ENCODE peak calls at places on chromosomes 7 and 10, in nine cellular contexts. V is H54; H is caudate nucleus; Z is stomach; C is chondrocyte; Q is body of pancreas; D is stimulated activated CD8-positive, alpha-beta memory T cell treated with anti-CD3 and anti-CD28 coated beads, Interleukin-15, amount 100 ng/mL, for 24 hours; A is RCC 7860; I is left colon. U is an unnamed sample.
A peak's percentile ranks its signal among the peaks of the same experiment; 100 is the strongest.

GRCh38 chr7:158585721-158586498 is 1.7 kb downstream of the PTPRN2 start:
- DNase-seq in V (no peak), H (no peak), Z (peak; percentile 84), C (peak; percentile 57), Q (peak; percentile 75), D (no peak), A (no peak), I (peak; percentile 60), U (no peak)

GRCh38 chr10:14798631-14799030 is 23.9 kb upstream of the FAM107B start:
- DNase-seq in V (no peak), H (no peak), Z (no peak), C (no peak), Q (no peak), D (no peak), A (no peak), I (no peak), U (no peak)

GRCh38 chr10:80452069-80452468 is 2.0 kb upstream of the TSPAN14 start:
- DNase-seq in V (no peak), H (no peak), Z (no peak), C (no peak), Q (no peak), D (no peak), A (no peak), I (no peak), U (no peak)

GRCh38 chr7:4245866-4246470 is 436.1 kb upstream of the FOXK1 start:
- DNase-seq in V (no peak), H (no peak), Z (no peak), C (peak; percentile 48), Q (no peak), D (no peak), A (no peak), I (no peak), U (no peak)

GRCh38 chr10:77036993-77037734 is 600.4 kb downstream of the KCNMA1 start:
- DNase-seq in V (peak; percentile 13), H (no peak), Z (no peak), C (no peak), Q (no peak), D (no peak), A (no peak), I (no peak), U (no peak)

GRCh38 chr10:16835223-16835622 is 18.0 kb upstream of the RSU1 start:
- DNase-seq in V (no peak), H (no peak), Z (no peak), C (no peak), Q (no peak), D (no peak), A (no peak), I (no peak), U (no peak)

GRCh38 chr7:41113663-41114062 is 589.2 kb downstream of the INHBA start:
- DNase-seq in V (no peak), H (no peak), Z (no peak), C (no peak), Q (no peak), D (no peak), A (no peak), I (no peak), U (no peak)

GRCh38 chr10:85995791-85996190 is 370.8 kb downstream of the GRID1 start:
- DNase-seq in V (peak; percentile 23), H (peak; percentile 33), Z (peak; percentile 32), C (no peak), Q (peak; percentile 30), D (no peak), A (peak; percentile 30), I (no peak), U (no peak)

GRCh38 chr10:85612378-85612775 is 754.2 kb downstream of the GRID1 start:
- DNase-seq in V (no peak), H (no peak), Z (no peak), C (no peak), Q (no peak), D (no peak), A (no peak), I (no peak), U (no peak)

GRCh38 chr10:29244978-29245377 is 43.9 kb upstream of the LYZL1 start:
- DNase-seq in V (no peak), H (no peak), Z (no peak), C (no peak), Q (no peak), D (no peak), A (no peak), I (no peak), U (no peak)

GRCh38 chr7:80748302-80749042 is 110.0 kb downstream of the CD36 start:
- DNase-seq in V (no peak), H (no peak), Z (no peak), C (no peak), Q (no peak), D (no peak), A (no peak), I (no peak), U (no peak)

GRCh38 chr10:6769704-6770417 is 189.8 kb upstream of the PRKCQ start:
- DNase-seq in V (no peak), H (no peak), Z (no peak), C (no peak), Q (no peak), D (no peak), A (no peak), I (no peak), U (no peak)

GRCh38 chr10:66717221-66717981 is 208.4 kb upstream of the LRRTM3 start:
- DNase-seq in V (no peak), H (no peak), Z (no peak), C (no peak), Q (no peak), D (no peak), A (no peak), I (peak; percentile 31), U (no peak)

GRCh38 chr10:124802313-124802675 is 675 bp downstream of the ABRAXAS2 start:
- DNase-seq in V (no peak), H (no peak), Z (no peak), C (no peak), Q (no peak), D (no peak), A (no peak), I (no peak), U (no peak)

GRCh38 chr10:14050598-14050997 is 280.1 kb downstream of the FRMD4A start:
- DNase-seq in V (no peak), H (no peak), Z (no peak), C (no peak), Q (no peak), D (no peak), A (no peak), I (peak; percentile 27), U (no peak)

GRCh38 chr10:8061274-8062211 is 7.1 kb downstream of the GATA3 start:
- DNase-seq in V (no peak), H (no peak), Z (no peak), C (no peak), Q (no peak), D (no peak), A (no peak), I (no peak), U (no peak)

GRCh38 chr10:4475796-4476195 is 350.2 kb upstream of the AKR1E2 start:
- DNase-seq in V (no peak), H (no peak), Z (no peak), C (no peak), Q (no peak), D (no peak), A (no peak), I (no peak), U (no peak)

GRCh38 chr7:114481995-114482394 is 67.4 kb downstream of the FOXP2 start:
- DNase-seq in V (no peak), H (no peak), Z (no peak), C (no peak), Q (no peak), D (no peak), A (no peak), I (no peak), U (no peak)

GRCh38 chr10:93219347-93219746 is 145.7 kb downstream of the CYP26A1 start:
- DNase-seq in V (no peak), H (no peak), Z (no peak), C (no peak), Q (no peak), D (no peak), A (no peak), I (no peak), U (no peak)

GRCh38 chr7:14403587-14403986 is 414.1 kb upstream of the ETV1 start:
- DNase-seq in V (no peak), H (no peak), Z (no peak), C (no peak), Q (no peak), D (no peak), A (no peak), I (no peak), U (no peak)

GRCh38 chr10:34838366-34838900 is 23.3 kb upstream of the PARD3 start:
- DNase-seq in V (no peak), H (no peak), Z (no peak), C (no peak), Q (no peak), D (no peak), A (no peak), I (no peak), U (no peak)

GRCh38 chr10:101839421-101840063 is 4.1 kb downstream of the KCNIP2 start:
- DNase-seq in V (no peak), H (peak; percentile 26), Z (peak; percentile 60), C (peak; percentile 81), Q (peak; percentile 40), D (peak; percentile 27), A (no peak), I (peak; percentile 41), U (no peak)

GRCh38 chr7:40115941-40116340 is 18.5 kb downstream of the MPLKIP start:
- DNase-seq in V (no peak), H (no peak), Z (no peak), C (no peak), Q (no peak), D (no peak), A (no peak), I (no peak), U (no peak)

GRCh38 chr7:68542831-68543230 is 1055.4 kb upstream of the AUTS2 start:
- DNase-seq in V (no peak), H (no peak), Z (no peak), C (no peak), Q (no peak), D (no peak), A (no peak), I (no peak), U (no peak)